ENCODE peak calls at places on chromosomes 4 and X, in six cellular contexts. G is GM06990, H is AG04450, F is heart left ventricle, X is astrocyte of the spinal cord, N is fibroblast of pulmonary artery. R is an unnamed sample.

GRCh38 chrX:54921427-54922021 is 900 bp downstream of the TRO start:
- DNase-seq in G (peak; percentile 24), H (peak; percentile 48), F (peak; percentile 69), X (peak; percentile 75), N (peak; percentile 79), R (peak; percentile 5)

GRCh38 chr4:4671774-4672349 is 130.0 kb upstream of the STX18 start:
- DNase-seq in G (no peak), H (no peak), F (no peak), X (no peak), N (no peak), R (no peak)

GRCh38 chr4:43113196-43113595 is 220.7 kb downstream of the GRXCR1 start:
- DNase-seq in G (no peak), H (no peak), F (no peak), X (no peak), N (no peak), R (no peak)

GRCh38 chrX:54043084-54043483 is 1.2 kb downstream of the PHF8 start:
- DNase-seq in G (no peak), H (no peak), F (no peak), X (no peak), N (no peak), R (no peak)

GRCh38 chr4:35151816-35152572 is 1092.3 kb downstream of the ARAP2 start:
- DNase-seq in G (no peak), H (no peak), F (no peak), X (no peak), N (no peak), R (no peak)

GRCh38 chr4:77599378-77599777 is 6.2 kb upstream of the CXCL13 start:
- DNase-seq in G (no peak), H (no peak), F (no peak), X (peak; percentile 58), N (peak; percentile 59), R (no peak)

GRCh38 chr4:180153587-180153986 is 2089.6 kb upstream of the TENM3 start:
- DNase-seq in G (no peak), H (no peak), F (no peak), X (peak; percentile 12), N (no peak), R (no peak)

GRCh38 chrX:109774706-109775105 is 41.6 kb upstream of the ACSL4 start:
- DNase-seq in G (peak; percentile 64), H (peak; percentile 20), F (no peak), X (peak; percentile 33), N (peak; percentile 84), R (peak; percentile 16)

GRCh38 chr4:159944477-159944876 is 841.6 kb downstream of the RAPGEF2 start:
- DNase-seq in G (no peak), H (no peak), F (no peak), X (no peak), N (no peak), R (no peak)

GRCh38 chrX:80004458-80004857 is 10.1 kb upstream of the TBX22 start:
- DNase-seq in G (no peak), H (no peak), F (no peak), X (no peak), N (no peak), R (no peak)

GRCh38 chr4:150381671-150382427 is 200.1 kb upstream of the MAB21L2 start:
- DNase-seq in G (no peak), H (no peak), F (no peak), X (no peak), N (peak; percentile 43), R (no peak)

GRCh38 chr4:82648356-82648755 is 86.6 kb upstream of the TMEM150C start:
- DNase-seq in G (no peak), H (no peak), F (no peak), X (peak; percentile 57), N (no peak), R (no peak)

GRCh38 chrX:73525928-73526690 is 36.9 kb upstream of the CHIC1 start:
- DNase-seq in G (no peak), H (no peak), F (no peak), X (no peak), N (no peak), R (no peak)

GRCh38 chrX:140766024-140766611 is 56.6 kb downstream of the LINC00632 start:
- DNase-seq in G (no peak), H (peak; percentile 27), F (no peak), X (peak; percentile 74), N (peak; percentile 78), R (no peak)

GRCh38 chr4:48396043-48396442 is 54.7 kb downstream of the SLAIN2 start:
- DNase-seq in G (no peak), H (no peak), F (no peak), X (no peak), N (no peak), R (no peak)

GRCh38 chr4:2015008-2015407 is 6.2 kb upstream of the NELFA start:
- DNase-seq in G (no peak), H (no peak), F (no peak), X (no peak), N (no peak), R (no peak)

GRCh38 chrX:133892337-133892736 is 93.1 kb downstream of the GPC3 start:
- DNase-seq in G (no peak), H (no peak), F (no peak), X (no peak), N (no peak), R (no peak)

GRCh38 chrX:93422693-93423092 is 250.7 kb downstream of the NAP1L3 start:
- DNase-seq in G (no peak), H (no peak), F (no peak), X (no peak), N (peak; percentile 11), R (no peak)

GRCh38 chr4:40307627-40308497 is 27.3 kb upstream of the CHRNA9 start:
- DNase-seq in G (peak; percentile 63), H (no peak), F (no peak), X (no peak), N (no peak), R (no peak)

GRCh38 chr4:91838181-91838861 is 465.4 kb upstream of the GRID2 start:
- DNase-seq in G (no peak), H (no peak), F (no peak), X (no peak), N (peak; percentile 60), R (no peak)

GRCh38 chr4:951186-951585 is 18.9 kb downstream of the TMEM175 start:
- DNase-seq in G (no peak), H (no peak), F (no peak), X (no peak), N (no peak), R (no peak)

GRCh38 chr4:13089659-13089998 is 394.5 kb downstream of the RAB28 start:
- DNase-seq in G (no peak), H (no peak), F (no peak), X (no peak), N (no peak), R (no peak)

GRCh38 chrX:119500061-119500800 is 32.0 kb downstream of the SLC25A5 start:
- DNase-seq in G (no peak), H (no peak), F (no peak), X (no peak), N (no peak), R (no peak)

GRCh38 chr4:8119877-8120276 is 38.7 kb downstream of the ABLIM2 start:
- DNase-seq in G (no peak), H (no peak), F (no peak), X (no peak), N (no peak), R (no peak)

GRCh38 chr4:1683903-1684755 is at the start of gene FAM53A:
- DNase-seq in G (peak; percentile 90), H (peak; percentile 41), F (peak; percentile 91), X (peak; percentile 80), N (peak; percentile 88), R (no peak)

GRCh38 chr4:168589154-168589553 is 92.3 kb downstream of the PALLD start:
- DNase-seq in G (no peak), H (no peak), F (no peak), X (peak; percentile 91), N (peak; percentile 69), R (peak; percentile 87)

GRCh38 chrX:120638619-120639018 is 8.8 kb upstream of the C1GALT1C1 start:
- DNase-seq in G (no peak), H (no peak), F (no peak), X (no peak), N (no peak), R (no peak)

GRCh38 chr4:150310159-150310895 is 232.1 kb downstream of the DCLK2 start:
- DNase-seq in G (no peak), H (peak; percentile 13), F (no peak), X (peak; percentile 72), N (peak; percentile 48), R (peak; percentile 34)

GRCh38 chr4:87524456-87524855 is 4.7 kb downstream of the SPARCL1 start:
- DNase-seq in G (no peak), H (no peak), F (no peak), X (no peak), N (no peak), R (no peak)

GRCh38 chrX:16950423-16950822 is 4.0 kb downstream of the REPS2 start:
- DNase-seq in G (no peak), H (no peak), F (no peak), X (no peak), N (no peak), R (no peak)

DNA sequence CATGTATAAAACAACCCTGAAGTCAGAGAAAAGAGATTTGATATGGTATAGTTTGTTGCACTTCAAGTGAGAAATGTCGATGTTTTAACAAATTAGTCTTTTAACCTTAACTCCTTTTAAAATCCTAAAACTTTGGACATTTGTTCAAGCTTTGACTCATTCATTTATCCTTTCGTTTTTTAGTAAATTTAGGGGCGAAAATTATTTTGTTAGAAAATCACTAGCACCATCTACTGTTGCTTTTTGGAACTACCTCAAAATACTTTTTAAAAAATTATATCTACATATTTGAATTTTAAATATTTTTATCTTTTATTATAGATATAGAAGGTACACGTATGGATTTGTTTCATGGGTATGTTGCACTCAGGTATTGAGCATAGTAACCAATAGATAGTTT is 165.1 kb upstream of the POF1B start:
- DNase-seq in G (no peak), H (no peak), F (no peak), X (no peak), N (peak; percentile 4), R (no peak)
- TF ChIP-seq CTCF in G (peak; percentile 29), H (peak; percentile 33), F (peak; percentile 36), X (peak; percentile 32), N (peak; percentile 26), R (peak; percentile 29)

GRCh38 chr4:108036252-108036651 is 46.6 kb downstream of the HADH start:
- DNase-seq in G (peak; percentile 48), H (no peak), F (no peak), X (no peak), N (no peak), R (no peak)
- H3K4me3 ChIP-seq in G (no peak overlapping the region), H (no peak overlapping the region), F (no peak overlapping the region), X (no peak overlapping the region), N (no peak overlapping the region), R (no peak overlapping the region)

GRCh38 chr4:5812506-5813229 is 80.2 kb downstream of the CRMP1 start:
- DNase-seq in G (no peak), H (peak; percentile 42), F (no peak), X (peak; percentile 70), N (peak; percentile 85), R (peak; percentile 21)
- TF ChIP-seq CTCF in G (peak; percentile 58), H (peak; percentile 85), F (peak; percentile 57), X (peak; percentile 70), N (peak; percentile 75), R (peak; percentile 61)

GRCh38 chr4:108141213-108142045 is 27.3 kb downstream of the LEF1 start:
- DNase-seq in G (no peak), H (no peak), F (no peak), X (no peak), N (no peak), R (no peak)
- H3K4me3 ChIP-seq in G (no peak overlapping the region), H (no peak overlapping the region), F (no peak overlapping the region), X (no peak overlapping the region), N (no peak overlapping the region), R (no peak overlapping the region)

GRCh38 chrX:38768079-38768478 is 33.2 kb upstream of the MID1IP1 start:
- DNase-seq in G (no peak), H (peak; percentile 6), F (no peak), X (peak; percentile 13), N (peak; percentile 58), R (no peak)
- TF ChIP-seq CTCF in G (no peak), H (peak; percentile 43), F (peak; percentile 31), X (no peak), N (peak; percentile 39), R (peak; percentile 16)

R was measured in kidney epithelial cell.